ENCODE peak calls at places on chromosomes 1 and 21, in ten cellular contexts. One of them, this sample, is unnamed. For H3K4me1, the result is how much of the 10 kb centered on the place peaks cover.

GRCh38 chr1:192890134-192890533 is 81.3 kb downstream of the RGS2 start:
- DNase-seq in fibroblast of lung: no peak
- DNase-seq in SJCRH30: no peak
- DNase-seq in breast epithelium: no peak
- DNase-seq in tibial artery: no peak
- DNase-seq in tibial nerve: no peak
- DNase-seq in pancreas: no peak
- DNase-seq in upper lobe of left lung: no peak
- DNase-seq in GM23338: no peak
- DNase-seq in CD8-positive, alpha-beta T cell: no peak
- DNase-seq in this sample: no peak

GRCh38 chr1:215279682-215280081 is 197.1 kb downstream of the KCNK2 start:
- DNase-seq in fibroblast of lung: no peak
- DNase-seq in SJCRH30: no peak
- DNase-seq in breast epithelium: no peak
- DNase-seq in tibial artery: no peak
- DNase-seq in tibial nerve: no peak
- DNase-seq in pancreas: no peak
- DNase-seq in upper lobe of left lung: no peak
- DNase-seq in GM23338: no peak
- DNase-seq in CD8-positive, alpha-beta T cell: no peak
- DNase-seq in this sample: no peak

GRCh38 chr1:68188644-68189340 is 43.5 kb downstream of the WLS start:
- DNase-seq in fibroblast of lung: peak
- DNase-seq in SJCRH30: no peak
- DNase-seq in breast epithelium: no peak
- DNase-seq in tibial artery: no peak
- DNase-seq in tibial nerve: no peak
- DNase-seq in pancreas: no peak
- DNase-seq in upper lobe of left lung: no peak
- DNase-seq in GM23338: no peak
- DNase-seq in CD8-positive, alpha-beta T cell: no peak
- DNase-seq in this sample: no peak

GRCh38 chr21:18168108-18168507 is 76.5 kb upstream of the CHODL start:
- DNase-seq in fibroblast of lung: no peak
- DNase-seq in SJCRH30: no peak
- DNase-seq in breast epithelium: no peak
- DNase-seq in tibial artery: no peak
- DNase-seq in tibial nerve: no peak
- DNase-seq in pancreas: no peak
- DNase-seq in upper lobe of left lung: no peak
- DNase-seq in GM23338: no peak
- DNase-seq in CD8-positive, alpha-beta T cell: no peak
- DNase-seq in this sample: no peak

GRCh38 chr1:95042286-95042685 is 30.5 kb downstream of the ALG14 start:
- DNase-seq in fibroblast of lung: peak
- DNase-seq in SJCRH30: peak
- DNase-seq in breast epithelium: no peak
- DNase-seq in tibial artery: no peak
- DNase-seq in tibial nerve: peak
- DNase-seq in pancreas: no peak
- DNase-seq in upper lobe of left lung: no peak
- DNase-seq in GM23338: no peak
- DNase-seq in CD8-positive, alpha-beta T cell: no peak
- DNase-seq in this sample: no peak

GRCh38 chr1:39379187-39379586 is 112.2 kb upstream of the BMP8A start:
- DNase-seq in fibroblast of lung: no peak
- DNase-seq in SJCRH30: no peak
- DNase-seq in breast epithelium: no peak
- DNase-seq in tibial artery: no peak
- DNase-seq in tibial nerve: no peak
- DNase-seq in pancreas: no peak
- DNase-seq in upper lobe of left lung: no peak
- DNase-seq in GM23338: no peak
- DNase-seq in CD8-positive, alpha-beta T cell: no peak
- DNase-seq in this sample: no peak

GRCh38 chr1:214236477-214236876 is 44.5 kb upstream of the SMYD2 start:
- DNase-seq in fibroblast of lung: no peak
- DNase-seq in SJCRH30: no peak
- DNase-seq in breast epithelium: no peak
- DNase-seq in tibial artery: no peak
- DNase-seq in tibial nerve: no peak
- DNase-seq in pancreas: no peak
- DNase-seq in upper lobe of left lung: no peak
- DNase-seq in GM23338: no peak
- DNase-seq in CD8-positive, alpha-beta T cell: no peak
- DNase-seq in this sample: no peak

GRCh38 chr1:12001249-12001917 is 17.9 kb upstream of the MIIP start:
- DNase-seq in fibroblast of lung: peak
- DNase-seq in SJCRH30: peak
- DNase-seq in breast epithelium: no peak
- DNase-seq in tibial artery: no peak
- DNase-seq in tibial nerve: peak
- DNase-seq in pancreas: no peak
- DNase-seq in upper lobe of left lung: no peak
- DNase-seq in GM23338: peak
- DNase-seq in CD8-positive, alpha-beta T cell: no peak
- DNase-seq in this sample: no peak

GRCh38 chr1:223545325-223545724 is 120.2 kb downstream of the CAPN8 start:
- DNase-seq in fibroblast of lung: no peak
- DNase-seq in SJCRH30: no peak
- DNase-seq in breast epithelium: no peak
- DNase-seq in tibial artery: peak
- DNase-seq in tibial nerve: no peak
- DNase-seq in pancreas: no peak
- DNase-seq in upper lobe of left lung: no peak
- DNase-seq in GM23338: no peak
- DNase-seq in CD8-positive, alpha-beta T cell: no peak
- DNase-seq in this sample: no peak

GRCh38 chr1:20884513-20884912 is 97.4 kb upstream of the HP1BP3 start:
- DNase-seq in fibroblast of lung: no peak
- DNase-seq in SJCRH30: no peak
- DNase-seq in breast epithelium: no peak
- DNase-seq in tibial artery: no peak
- DNase-seq in tibial nerve: no peak
- DNase-seq in pancreas: no peak
- DNase-seq in upper lobe of left lung: no peak
- DNase-seq in GM23338: no peak
- DNase-seq in CD8-positive, alpha-beta T cell: no peak
- DNase-seq in this sample: no peak

GRCh38 chr1:160544647-160545046 is 21.6 kb upstream of the SLAMF6 start:
- DNase-seq in fibroblast of lung: no peak
- DNase-seq in SJCRH30: no peak
- DNase-seq in breast epithelium: no peak
- DNase-seq in tibial artery: no peak
- DNase-seq in tibial nerve: no peak
- DNase-seq in pancreas: no peak
- DNase-seq in upper lobe of left lung: no peak
- DNase-seq in GM23338: peak
- DNase-seq in CD8-positive, alpha-beta T cell: peak
- DNase-seq in this sample: no peak

GRCh38 chr1:182752077-182752826 is 37.3 kb upstream of the NPL start:
- DNase-seq in fibroblast of lung: peak
- DNase-seq in SJCRH30: peak
- DNase-seq in breast epithelium: no peak
- DNase-seq in tibial artery: no peak
- DNase-seq in tibial nerve: no peak
- DNase-seq in pancreas: no peak
- DNase-seq in upper lobe of left lung: no peak
- DNase-seq in GM23338: no peak
- DNase-seq in CD8-positive, alpha-beta T cell: no peak
- DNase-seq in this sample: no peak

DNA sequence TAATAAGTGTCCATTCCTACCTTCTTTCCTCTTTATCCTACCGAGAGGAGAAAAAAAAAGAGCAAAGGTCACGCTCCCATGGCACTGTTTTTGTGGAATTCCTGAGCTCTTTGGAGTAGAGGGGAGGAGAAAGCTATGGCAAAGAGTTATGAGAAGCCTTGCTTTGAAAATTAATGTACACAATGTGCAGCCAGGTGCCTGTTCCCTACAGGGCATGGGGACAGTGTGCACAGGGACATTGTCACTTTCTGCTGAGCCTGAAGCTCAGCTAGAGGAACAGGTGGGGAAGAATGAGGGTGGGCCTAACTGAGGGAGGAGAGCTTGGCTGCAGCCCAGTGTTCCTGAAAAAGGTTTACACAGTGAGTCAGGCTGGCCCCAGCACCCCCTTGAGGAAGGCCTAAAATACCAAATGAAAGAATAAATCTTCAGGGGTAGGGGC is 66.1 kb downstream of the PLXNA2 start:
- DNase-seq in fibroblast of lung: peak
- DNase-seq in SJCRH30: peak
- DNase-seq in breast epithelium: no peak
- DNase-seq in tibial artery: peak
- DNase-seq in tibial nerve: no peak
- DNase-seq in pancreas: no peak
- DNase-seq in upper lobe of left lung: no peak
- DNase-seq in GM23338: no peak
- DNase-seq in CD8-positive, alpha-beta T cell: no peak
- DNase-seq in this sample: peak
- H3K4me1 ChIP-seq in fibroblast of lung: under half
- H3K4me1 ChIP-seq in SJCRH30: half or more
- H3K4me1 ChIP-seq in breast epithelium: under half
- H3K4me1 ChIP-seq in tibial artery: half or more
- H3K4me1 ChIP-seq in tibial nerve: under half
- H3K4me1 ChIP-seq in pancreas: under half
- H3K4me1 ChIP-seq in upper lobe of left lung: half or more
- H3K4me1 ChIP-seq in GM23338: under half
- H3K4me1 ChIP-seq in CD8-positive, alpha-beta T cell: under half
- H3K4me1 ChIP-seq in this sample: under half

GRCh38 chr1:8384088-8384487 is 66.2 kb downstream of the SLC45A1 start:
- DNase-seq in fibroblast of lung: no peak
- DNase-seq in SJCRH30: no peak
- DNase-seq in breast epithelium: no peak
- DNase-seq in tibial artery: peak
- DNase-seq in tibial nerve: no peak
- DNase-seq in pancreas: no peak
- DNase-seq in upper lobe of left lung: no peak
- DNase-seq in GM23338: no peak
- DNase-seq in CD8-positive, alpha-beta T cell: no peak
- DNase-seq in this sample: no peak
- H3K27ac ChIP-seq in fibroblast of lung: peak
- H3K27ac ChIP-seq in SJCRH30: no peak
- H3K27ac ChIP-seq in breast epithelium: peak
- H3K27ac ChIP-seq in tibial artery: no peak
- H3K27ac ChIP-seq in tibial nerve: no peak
- H3K27ac ChIP-seq in pancreas: no peak
- H3K27ac ChIP-seq in upper lobe of left lung: no peak
- H3K27ac ChIP-seq in GM23338: no peak
- H3K27ac ChIP-seq in CD8-positive, alpha-beta T cell: no peak
- H3K27ac ChIP-seq in this sample: no peak

DNA sequence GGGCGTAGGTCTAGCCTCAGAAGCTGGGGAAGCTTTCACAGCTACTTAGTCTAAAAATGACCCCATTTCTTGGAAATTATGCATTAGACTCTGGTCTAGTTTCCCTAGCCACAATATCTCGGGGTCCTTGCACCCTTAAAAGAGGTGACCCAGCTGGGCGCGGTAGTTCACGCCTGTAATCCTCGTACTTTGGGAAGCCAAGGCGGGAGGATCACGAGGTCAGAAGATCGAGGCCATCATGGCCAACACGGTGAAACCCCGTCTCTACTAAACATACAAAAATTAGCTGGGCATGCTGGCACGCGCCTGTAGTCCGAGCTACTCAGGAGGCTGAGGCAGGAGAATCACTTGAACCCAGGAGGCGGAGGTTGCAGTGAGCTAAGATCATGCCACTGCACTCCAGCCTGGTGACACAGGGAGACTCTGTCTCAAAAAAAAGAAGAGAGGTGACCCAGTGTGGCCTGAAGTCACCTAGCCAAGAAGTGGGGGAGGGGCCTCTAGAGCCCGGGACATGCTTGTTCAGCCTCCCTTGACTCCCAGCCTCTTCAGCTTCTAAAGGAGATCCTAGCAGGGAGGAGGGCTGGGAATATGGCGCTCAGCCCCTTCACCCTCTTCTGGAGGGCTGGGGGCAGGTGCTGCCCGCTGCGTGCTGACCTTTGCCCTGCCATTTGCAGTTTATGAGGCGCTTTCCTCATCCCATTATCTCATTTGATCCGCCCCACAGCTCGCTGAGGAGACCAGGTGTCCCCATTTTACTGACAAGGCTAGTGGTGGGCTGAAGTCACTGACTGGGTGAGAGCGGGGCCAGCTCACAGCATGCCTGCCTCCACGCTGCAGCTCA is 7.2 kb downstream of the ELF3 start:
- DNase-seq in fibroblast of lung: no peak
- DNase-seq in SJCRH30: no peak
- DNase-seq in breast epithelium: peak
- DNase-seq in tibial artery: no peak
- DNase-seq in tibial nerve: no peak
- DNase-seq in pancreas: peak
- DNase-seq in upper lobe of left lung: no peak
- DNase-seq in GM23338: peak
- DNase-seq in CD8-positive, alpha-beta T cell: no peak
- DNase-seq in this sample: peak
- H3K4me1 ChIP-seq in fibroblast of lung: under half
- H3K4me1 ChIP-seq in SJCRH30: under half
- H3K4me1 ChIP-seq in breast epithelium: under half
- H3K4me1 ChIP-seq in tibial artery: under half
- H3K4me1 ChIP-seq in tibial nerve: under half
- H3K4me1 ChIP-seq in pancreas: under half
- H3K4me1 ChIP-seq in upper lobe of left lung: under half
- H3K4me1 ChIP-seq in GM23338: under half
- H3K4me1 ChIP-seq in CD8-positive, alpha-beta T cell: under half
- H3K4me1 ChIP-seq in this sample: under half

DNA sequence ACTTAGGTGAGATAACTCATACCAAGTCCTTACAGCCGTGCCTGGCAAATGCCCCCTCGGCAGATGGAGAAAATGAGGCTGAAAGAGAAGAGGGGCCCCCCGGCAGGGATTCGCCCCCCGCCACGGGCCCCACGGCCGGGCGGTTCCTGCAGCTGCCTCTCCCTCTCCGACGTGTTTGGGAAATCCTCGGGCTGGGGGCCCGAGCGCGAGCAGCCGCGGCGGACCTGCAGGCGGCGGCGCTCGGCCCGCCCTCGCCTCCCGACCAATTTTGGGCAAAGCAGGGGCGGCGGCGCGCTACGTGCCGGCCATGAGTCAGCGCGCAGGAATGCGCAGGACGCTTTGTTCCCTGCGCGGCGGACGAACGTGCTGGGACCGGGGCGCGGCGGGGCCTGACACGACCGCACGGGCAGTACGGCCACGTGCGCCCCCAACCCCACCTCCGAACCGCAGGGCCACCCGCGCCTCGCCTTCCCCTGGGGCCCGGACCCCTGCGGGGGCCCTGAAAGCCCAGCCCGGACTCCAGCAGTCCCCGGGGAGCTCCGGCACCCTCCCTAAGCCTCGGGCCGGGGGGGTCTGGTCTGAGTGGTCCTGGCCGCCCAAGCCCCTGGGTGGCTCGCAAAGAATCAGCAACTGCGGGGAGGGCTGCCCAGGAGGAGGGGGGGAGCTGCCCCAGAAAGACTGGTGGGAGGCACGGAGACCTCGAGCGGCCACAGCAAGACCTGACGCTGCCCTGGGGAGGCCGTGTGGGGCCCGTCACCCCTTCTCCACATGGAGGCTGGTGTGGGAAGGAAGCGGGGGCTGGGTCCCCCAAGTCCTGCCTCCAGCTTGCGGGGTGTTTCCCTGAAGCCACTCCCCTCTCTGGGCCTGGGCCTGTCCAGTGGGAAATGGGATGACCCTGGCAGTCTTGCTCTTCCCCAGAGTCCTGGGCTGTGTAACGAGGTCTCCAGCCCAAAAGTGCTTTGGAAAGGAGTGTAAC is 11.9 kb upstream of the EDN2 start:
- DNase-seq in fibroblast of lung: peak
- DNase-seq in SJCRH30: peak
- DNase-seq in breast epithelium: peak
- DNase-seq in tibial artery: peak
- DNase-seq in tibial nerve: peak
- DNase-seq in pancreas: peak
- DNase-seq in upper lobe of left lung: peak
- DNase-seq in GM23338: peak
- DNase-seq in CD8-positive, alpha-beta T cell: no peak
- DNase-seq in this sample: peak
- H3K27ac ChIP-seq in fibroblast of lung: peak
- H3K27ac ChIP-seq in SJCRH30: peak
- H3K27ac ChIP-seq in breast epithelium: peak
- H3K27ac ChIP-seq in tibial artery: peak
- H3K27ac ChIP-seq in tibial nerve: peak
- H3K27ac ChIP-seq in pancreas: peak
- H3K27ac ChIP-seq in upper lobe of left lung: peak
- H3K27ac ChIP-seq in GM23338: no peak
- H3K27ac ChIP-seq in CD8-positive, alpha-beta T cell: no peak
- H3K27ac ChIP-seq in this sample: peak

This sample was measured in lower lobe of right lung.